ENCODE peak calls at places on chromosomes 16 and 17, in nine cellular contexts. B is CD8-positive, alpha-beta T cell; Y is epithelial cell of proximal tubule; J is AG09309; M is astrocyte of the cerebellum; P is fibroblast of villous mesenchyme; S is GM23248; X is stomach; L is neural progenitor cell. T is an unnamed sample.

GRCh38 chr16:67447508-67448076 is 16.7 kb downstream of the HSD11B2 start:
- DNase-seq in B (peak), Y (no peak), J (no peak), M (no peak), P (peak), S (peak), X (peak), L (no peak), T (peak)

GRCh38 chr16:10578474-10579316 is 1.7 kb downstream of the EMP2 start:
- DNase-seq in B (no peak), Y (no peak), J (no peak), M (no peak), P (no peak), S (no peak), X (peak), L (no peak), T (peak)

GRCh38 chr16:63981639-63982038 is 1140.2 kb downstream of the CDH11 start:
- DNase-seq in B (no peak), Y (no peak), J (no peak), M (no peak), P (no peak), S (no peak), X (no peak), L (peak), T (no peak)

GRCh38 chr17:14015286-14015685 is 54.0 kb upstream of the COX10 start:
- DNase-seq in B (no peak), Y (no peak), J (no peak), M (no peak), P (no peak), S (no peak), X (no peak), L (no peak), T (no peak)

GRCh38 chr17:48103379-48103715 is 2.1 kb upstream of the CBX1 start:
- DNase-seq in B (no peak), Y (no peak), J (no peak), M (no peak), P (no peak), S (no peak), X (no peak), L (no peak), T (no peak)

GRCh38 chr16:82226327-82226726 is 56.3 kb upstream of the MPHOSPH6 start:
- DNase-seq in B (no peak), Y (no peak), J (no peak), M (no peak), P (no peak), S (no peak), X (no peak), L (no peak), T (no peak)

GRCh38 chr16:11669380-11670146 is 1.3 kb downstream of the SNN start:
- DNase-seq in B (no peak), Y (no peak), J (no peak), M (no peak), P (no peak), S (peak), X (no peak), L (no peak), T (peak)

GRCh38 chr16:78988361-78988992 is 612.1 kb downstream of the MAF start:
- DNase-seq in B (no peak), Y (no peak), J (no peak), M (no peak), P (no peak), S (no peak), X (no peak), L (peak), T (no peak)

GRCh38 chr17:70313450-70313849 is 144.1 kb downstream of the KCNJ2 start:
- DNase-seq in B (no peak), Y (no peak), J (peak), M (peak), P (peak), S (peak), X (no peak), L (no peak), T (no peak)

GRCh38 chr17:17079336-17079735 is 37.1 kb downstream of the MPRIP start:
- DNase-seq in B (no peak), Y (no peak), J (no peak), M (no peak), P (peak), S (no peak), X (no peak), L (peak), T (no peak)

GRCh38 chr17:44677136-44677535 is 12.4 kb downstream of the CCDC43 start:
- DNase-seq in B (no peak), Y (no peak), J (peak), M (no peak), P (peak), S (peak), X (no peak), L (no peak), T (no peak)

GRCh38 chr17:48161127-48161905 is 53.8 kb downstream of the SNX11 start:
- DNase-seq in B (no peak), Y (no peak), J (no peak), M (no peak), P (no peak), S (no peak), X (no peak), L (no peak), T (no peak)

GRCh38 chr17:38453951-38454421 is 25.7 kb downstream of the ARHGAP23 start:
- DNase-seq in B (no peak), Y (no peak), J (no peak), M (no peak), P (peak), S (peak), X (no peak), L (peak), T (no peak)

GRCh38 chr17:74032222-74032621 is 171.3 kb upstream of the RPL38 start:
- DNase-seq in B (no peak), Y (no peak), J (no peak), M (no peak), P (no peak), S (no peak), X (no peak), L (no peak), T (no peak)

GRCh38 chr17:57195790-57196460 is 60.4 kb upstream of the MSI2 start:
- DNase-seq in B (no peak), Y (no peak), J (no peak), M (no peak), P (no peak), S (peak), X (no peak), L (no peak), T (no peak)

GRCh38 chr16:85485379-85485778 is 127.7 kb upstream of the GSE1 start:
- DNase-seq in B (no peak), Y (no peak), J (no peak), M (no peak), P (no peak), S (no peak), X (no peak), L (peak), T (no peak)

GRCh38 chr17:27471321-27472269 is 15.3 kb downstream of the KSR1 start:
- DNase-seq in B (no peak), Y (peak), J (no peak), M (no peak), P (no peak), S (peak), X (no peak), L (no peak), T (no peak)

GRCh38 chr17:38341035-38341721 is 2.6 kb downstream of the GPR179 start:
- DNase-seq in B (no peak), Y (no peak), J (no peak), M (no peak), P (no peak), S (peak), X (peak), L (peak), T (peak)

GRCh38 chr17:81238815-81239713 is at the start of the genes NDUFAF8 and TEPSIN:
- DNase-seq in B (peak), Y (peak), J (peak), M (peak), P (peak), S (peak), X (peak), L (peak), T (peak)

GRCh38 chr16:75566889-75567255 is 693 bp downstream of the GABARAPL2 start:
- DNase-seq in B (no peak), Y (no peak), J (no peak), M (no peak), P (no peak), S (peak), X (no peak), L (peak), T (no peak)

GRCh38 chr16:66296591-66296990 is 69.9 kb upstream of the CDH5 start:
- DNase-seq in B (no peak), Y (no peak), J (no peak), M (no peak), P (no peak), S (no peak), X (peak), L (no peak), T (no peak)

GRCh38 chr17:80504671-80505413 is 28.4 kb upstream of the NPTX1 start:
- DNase-seq in B (no peak), Y (no peak), J (no peak), M (no peak), P (peak), S (peak), X (no peak), L (no peak), T (no peak)

GRCh38 chr17:34420254-34420766 is 57.3 kb upstream of the CCL1 start:
- DNase-seq in B (peak), Y (no peak), J (no peak), M (peak), P (peak), S (peak), X (peak), L (peak), T (peak)

GRCh38 chr17:73643012-73643845 is 1.0 kb downstream of the SDK2 start:
- DNase-seq in B (no peak), Y (no peak), J (no peak), M (no peak), P (no peak), S (peak), X (peak), L (peak), T (no peak)

GRCh38 chr17:2335726-2336214 is 487 bp downstream of the TSR1 start:
- DNase-seq in B (no peak), Y (no peak), J (no peak), M (no peak), P (no peak), S (peak), X (no peak), L (peak), T (no peak)

GRCh38 chr17:17694229-17695081 is 13.2 kb downstream of the RAI1 start:
- DNase-seq in B (peak), Y (no peak), J (no peak), M (no peak), P (peak), S (peak), X (peak), L (peak), T (peak)

GRCh38 chr16:75899163-75899562 is 172.9 kb upstream of the CPHXL start:
- DNase-seq in B (no peak), Y (no peak), J (no peak), M (no peak), P (no peak), S (no peak), X (no peak), L (no peak), T (no peak)

GRCh38 chr16:28168991-28169554 is 42.7 kb downstream of the XPO6 start:
- DNase-seq in B (peak), Y (no peak), J (no peak), M (no peak), P (no peak), S (no peak), X (no peak), L (no peak), T (no peak)

GRCh38 chr16:57196753-57197152 is 10.6 kb downstream of the RSPRY1 start:
- DNase-seq in B (no peak), Y (no peak), J (no peak), M (no peak), P (no peak), S (no peak), X (no peak), L (no peak), T (no peak)

GRCh38 chr17:50908860-50909764 is 43.0 kb upstream of the TOB1 start:
- DNase-seq in B (peak), Y (no peak), J (no peak), M (no peak), P (no peak), S (no peak), X (peak), L (peak), T (peak)

GRCh38 chr16:78368121-78369102 is 269.0 kb downstream of the WWOX start:
- DNase-seq in B (no peak), Y (no peak), J (no peak), M (no peak), P (no peak), S (no peak), X (no peak), L (no peak), T (no peak)

GRCh38 chr16:54366943-54367342 is 80.4 kb upstream of the IRX3 start:
- DNase-seq in B (no peak), Y (no peak), J (no peak), M (no peak), P (no peak), S (no peak), X (no peak), L (no peak), T (no peak)

GRCh38 chr17:57021226-57021940 is 43.5 kb downstream of the SCPEP1 start:
- DNase-seq in B (no peak), Y (no peak), J (no peak), M (no peak), P (no peak), S (no peak), X (peak), L (no peak), T (no peak)

GRCh38 chr17:74814453-74814852 is 38.3 kb upstream of the NAT9 start:
- DNase-seq in B (no peak), Y (no peak), J (no peak), M (no peak), P (no peak), S (peak), X (no peak), L (no peak), T (no peak)

GRCh38 chr16:11111166-11111565 is 144.8 kb downstream of the SOCS1 start:
- DNase-seq in B (no peak), Y (no peak), J (no peak), M (no peak), P (no peak), S (no peak), X (no peak), L (no peak), T (no peak)

GRCh38 chr17:31373150-31374082 is 18.1 kb upstream of the RAB11FIP4 start:
- DNase-seq in B (no peak), Y (no peak), J (peak), M (peak), P (peak), S (peak), X (no peak), L (peak), T (no peak)

GRCh38 chr17:54835015-54835414 is 65.6 kb upstream of the TOM1L1 start:
- DNase-seq in B (no peak), Y (no peak), J (no peak), M (no peak), P (no peak), S (no peak), X (no peak), L (no peak), T (no peak)

GRCh38 chr17:17842111-17842876 is 5.5 kb upstream of the SREBF1 start:
- DNase-seq in B (no peak), Y (no peak), J (no peak), M (no peak), P (no peak), S (no peak), X (no peak), L (no peak), T (no peak)

GRCh38 chr17:80253631-80254395 is 6.8 kb upstream of the RNF213 start:
- DNase-seq in B (no peak), Y (peak), J (no peak), M (no peak), P (no peak), S (no peak), X (no peak), L (no peak), T (peak)

GRCh38 chr17:72590382-72590781 is 469.6 kb downstream of the SOX9 start:
- DNase-seq in B (no peak), Y (no peak), J (no peak), M (no peak), P (peak), S (peak), X (no peak), L (no peak), T (no peak)

GRCh38 chr16:89200850-89201466 is 621 bp upstream of the SLC22A31 start:
- DNase-seq in B (no peak), Y (no peak), J (no peak), M (no peak), P (no peak), S (no peak), X (no peak), L (peak), T (peak)

GRCh38 chr16:89199241-89200123 is 855 bp downstream of the SLC22A31 start:
- DNase-seq in B (no peak), Y (no peak), J (no peak), M (no peak), P (no peak), S (no peak), X (no peak), L (no peak), T (peak)

GRCh38 chr16:89202422-89203215 is 2.3 kb upstream of the SLC22A31 start:
- DNase-seq in B (no peak), Y (no peak), J (no peak), M (no peak), P (no peak), S (no peak), X (no peak), L (peak), T (no peak)

GRCh38 chr16:89200124-89200849 is at the start of gene SLC22A31:
- DNase-seq in B (no peak), Y (no peak), J (no peak), M (no peak), P (no peak), S (peak), X (no peak), L (peak), T (no peak)

DNA sequence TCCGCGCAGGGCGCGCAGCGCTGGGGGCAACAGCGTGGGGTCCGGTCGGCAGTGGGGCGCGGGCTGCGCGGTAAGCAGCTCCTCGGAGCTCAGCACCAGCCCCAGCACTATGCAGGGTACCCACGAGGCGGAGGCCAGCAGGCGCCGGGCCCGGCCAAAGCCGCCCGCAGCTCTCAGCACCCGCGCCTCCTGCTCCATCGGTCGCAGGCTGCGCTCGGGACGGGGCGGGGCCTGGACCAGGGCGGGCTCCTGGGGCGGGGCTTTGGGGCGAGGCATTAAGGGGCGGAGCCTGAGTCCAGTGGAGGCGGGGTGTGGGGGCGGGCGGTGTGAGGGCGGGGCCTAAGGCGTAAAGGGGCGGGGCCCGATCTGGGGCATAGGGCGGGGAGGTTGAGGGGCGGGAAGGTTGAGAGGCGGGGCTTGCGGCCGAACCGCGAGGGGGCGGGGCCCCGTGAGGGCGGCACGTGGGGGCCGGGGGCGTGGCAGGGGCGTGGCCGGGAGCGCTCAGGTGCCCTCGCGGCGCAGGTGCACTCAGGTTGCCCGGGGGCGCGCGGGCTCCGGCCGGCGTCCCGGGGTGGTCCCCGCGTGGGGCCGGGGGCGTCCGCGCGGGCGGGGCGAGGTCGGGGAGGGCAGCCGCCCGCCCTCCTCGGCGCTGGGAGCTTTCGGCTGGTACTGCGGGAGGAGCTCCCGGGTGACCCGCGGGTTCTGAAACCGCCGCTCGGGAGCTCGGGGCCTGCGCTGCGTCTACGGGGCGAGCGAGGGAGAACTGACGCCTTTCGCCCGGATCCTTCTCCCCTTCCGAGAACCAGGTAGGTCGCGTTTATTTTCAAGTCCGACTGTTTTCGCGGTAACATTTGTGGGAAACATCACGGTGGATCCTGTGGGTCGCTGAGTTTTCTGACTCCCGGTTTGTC is 1.4 kb upstream of the SLC22A31 start:
- DNase-seq in B (peak), Y (no peak), J (no peak), M (no peak), P (peak), S (peak), X (peak), L (peak), T (peak)
- H3K4me3 ChIP-seq in B (no peak), Y (peak), J (no peak), M (no peak), P (peak), S (peak), X (peak), L (peak), T (peak)

GRCh38 chr17:49195746-49196145 is 14.6 kb downstream of the GNGT2 start:
- DNase-seq in B (no peak), Y (no peak), J (no peak), M (no peak), P (no peak), S (no peak), X (no peak), L (no peak), T (no peak)
- H3K4me3 ChIP-seq in B (no peak), Y (no peak), J (no peak), M (no peak), P (no peak), S (no peak), X (no peak), L (no peak), T (no peak)

DNA sequence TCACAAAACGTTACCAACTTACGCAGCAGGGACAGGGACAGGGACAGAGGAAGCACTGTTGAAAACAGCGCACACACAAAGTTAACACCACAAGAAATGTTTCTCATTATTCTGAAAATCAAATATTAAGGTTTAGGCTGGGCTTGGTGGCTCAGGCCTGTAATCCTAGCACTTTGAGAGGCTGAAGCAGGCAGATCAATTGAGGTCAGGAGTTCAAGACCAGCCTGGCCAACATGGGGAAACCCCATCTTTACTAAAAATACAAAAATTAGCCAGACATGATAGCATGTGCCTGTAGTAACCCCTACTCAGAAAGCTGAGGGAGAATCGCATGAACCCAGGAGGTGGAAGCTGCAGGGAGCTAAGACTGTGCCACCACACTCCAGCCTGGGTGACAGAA is 4.2 kb downstream of the CYTH1 start:
- DNase-seq in B (no peak), Y (no peak), J (no peak), M (no peak), P (no peak), S (no peak), X (no peak), L (no peak), T (no peak)
- H3K4me3 ChIP-seq in B (peak), Y (no peak), J (no peak), M (no peak), P (no peak), S (no peak), X (no peak), L (no peak), T (no peak)

DNA sequence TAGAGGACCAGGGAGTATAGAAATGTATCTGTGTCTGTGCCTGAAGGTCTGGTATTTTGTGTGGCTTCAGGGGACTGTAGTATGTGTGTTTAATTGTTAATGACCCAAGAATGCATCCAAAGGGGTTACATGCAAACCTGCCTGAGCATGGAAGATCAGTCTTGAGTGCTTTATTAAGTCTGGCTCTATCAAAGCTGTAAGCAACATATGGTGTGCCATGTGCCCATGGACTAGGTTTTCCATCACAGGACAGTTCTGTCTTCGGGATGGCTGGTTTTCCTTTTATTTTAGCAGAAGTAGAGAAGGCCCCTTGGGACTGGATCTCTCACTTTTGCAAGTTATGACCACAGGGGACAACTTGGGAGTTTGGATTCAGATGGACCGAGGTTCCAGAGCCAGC is 18.2 kb downstream of the RBFOX1 start:
- DNase-seq in B (no peak), Y (no peak), J (no peak), M (no peak), P (no peak), S (no peak), X (no peak), L (no peak), T (no peak)
- H3K4me3 ChIP-seq in B (no peak), Y (no peak), J (no peak), M (no peak), P (no peak), S (no peak), X (no peak), L (no peak), T (no peak)

DNA sequence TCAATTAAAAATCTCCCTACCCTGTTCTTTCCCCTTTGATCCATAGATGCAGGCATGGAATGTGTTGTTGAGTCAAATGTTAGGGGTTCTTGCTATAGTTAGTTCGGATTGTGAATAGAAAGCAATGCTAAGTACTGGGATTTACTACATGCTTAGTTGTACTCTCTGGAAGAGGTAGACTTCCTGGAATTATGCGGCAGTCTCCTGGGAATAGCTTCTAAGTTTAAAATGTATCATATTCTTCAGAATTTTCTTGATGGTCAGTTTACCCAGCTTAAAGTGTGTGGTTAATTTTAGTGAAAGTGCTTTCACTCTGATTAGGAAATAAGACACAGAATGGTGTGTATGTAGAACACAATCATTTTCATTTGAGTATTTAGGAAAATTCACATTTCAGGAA is 3.5 kb downstream of the CLTC start:
- DNase-seq in B (no peak), Y (no peak), J (no peak), M (no peak), P (peak), S (peak), X (no peak), L (peak), T (no peak)
- H3K4me3 ChIP-seq in B (no peak), Y (peak), J (no peak), M (peak), P (peak), S (peak), X (no peak), L (no peak), T (peak)